ENCODE peak calls at places on chromosomes 2 and 18, in seven cellular contexts. Q is testis, F is keratinocyte, V is body of pancreas, Z is A549, P is psoas muscle, B is transverse colon. D is an unnamed sample.

GRCh38 chr18:77103181-77103875 is 29.3 kb downstream of the MBP start:
- DNase-seq in Q (no peak), P (peak), V (no peak), B (no peak), F (no peak), Z (no peak), D (no peak)

GRCh38 chr2:17877811-17878221 is 651 bp upstream of the KCNS3 start:
- DNase-seq in Z (no peak), V (peak), B (peak), Q (peak), F (no peak), P (peak), D (no peak)

GRCh38 chr2:16638941-16639340 is 26.7 kb downstream of the CYRIA start:
- DNase-seq in P (no peak), B (no peak), V (no peak), F (no peak), Q (no peak), Z (no peak), D (no peak)

GRCh38 chr18:5175378-5175777 is 21.7 kb downstream of the AKAIN1 start:
- DNase-seq in Q (no peak), V (no peak), P (no peak), B (no peak), Z (no peak), F (no peak), D (no peak)

GRCh38 chr18:49625021-49625691 is 63.3 kb downstream of the LIPG start:
- DNase-seq in B (no peak), F (no peak), Q (no peak), P (no peak), Z (no peak), V (no peak), D (peak)

GRCh38 chr2:71710805-71711469 is 257.6 kb downstream of the DYSF start:
- DNase-seq in V (no peak), Z (no peak), Q (no peak), F (no peak), B (no peak), P (no peak), D (no peak)

GRCh38 chr2:241064008-241064801 is 37.9 kb downstream of the MTERF4 start:
- DNase-seq in P (peak), Q (peak), B (peak), F (no peak), V (peak), Z (peak), D (no peak)

GRCh38 chr18:6543330-6543908 is 128.7 kb upstream of the L3MBTL4 start:
- DNase-seq in Q (no peak), V (no peak), F (no peak), B (no peak), P (no peak), Z (peak), D (peak)

GRCh38 chr2:235300368-235301201 is 193.3 kb upstream of the AGAP1 start:
- DNase-seq in Q (no peak), B (no peak), P (no peak), F (no peak), V (peak), Z (no peak), D (peak)

GRCh38 chr18:9944805-9945204 is 31.0 kb downstream of the VAPA start:
- DNase-seq in F (no peak), B (no peak), V (no peak), P (no peak), Z (no peak), Q (no peak), D (no peak)

GRCh38 chr18:9946831-9947230 is 33.0 kb downstream of the VAPA start:
- DNase-seq in P (no peak), V (no peak), B (no peak), Z (no peak), F (no peak), Q (no peak), D (no peak)

GRCh38 chr18:9941108-9941507 is 27.3 kb downstream of the VAPA start:
- DNase-seq in F (no peak), V (no peak), B (no peak), Q (no peak), Z (no peak), P (no peak), D (no peak)

GRCh38 chr18:9941660-9942059 is 27.8 kb downstream of the VAPA start:
- DNase-seq in Z (no peak), B (no peak), P (no peak), V (no peak), F (no peak), Q (no peak), D (no peak)

DNA sequence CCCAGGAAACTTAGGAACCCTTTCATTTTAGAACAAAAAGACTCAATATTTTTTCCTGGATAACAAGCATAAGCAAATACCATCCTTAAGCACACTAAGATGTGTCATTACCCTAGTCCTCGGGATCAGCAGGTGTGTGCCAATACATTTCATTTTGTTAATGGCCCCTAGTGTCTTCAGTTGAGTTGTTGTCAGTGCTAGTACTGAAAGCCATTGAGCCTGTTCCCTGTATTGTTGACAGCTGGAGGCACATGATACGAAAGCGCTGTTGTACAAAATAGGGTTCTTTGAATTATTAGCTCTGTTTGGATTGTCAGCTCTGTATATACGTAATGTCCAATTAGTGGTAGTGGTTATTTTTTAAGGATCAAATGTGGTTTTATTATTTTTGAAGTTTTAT is 29.5 kb downstream of the VAPA start:
- DNase-seq in V (no peak), P (no peak), Z (no peak), Q (no peak), B (no peak), F (no peak), D (no peak)
- H3K27ac ChIP-seq in V (no peak), P (peak), Z (no peak), Q (no peak), B (no peak), F (no peak), D (no peak)

GRCh38 chr2:189082576-189082975 is 97.0 kb downstream of the COL5A2 start:
- DNase-seq in B (no peak), Q (no peak), Z (no peak), V (peak), F (no peak), P (peak), D (no peak)

GRCh38 chr2:189088566-189089225 is 90.9 kb downstream of the COL5A2 start:
- DNase-seq in V (no peak), B (no peak), P (no peak), Q (no peak), F (no peak), Z (no peak), D (no peak)

GRCh38 chr2:189086710-189087109 is 92.9 kb downstream of the COL5A2 start:
- DNase-seq in P (no peak), Z (no peak), V (no peak), B (no peak), F (no peak), Q (no peak), D (no peak)

GRCh38 chr2:189083088-189083487 is 96.5 kb downstream of the COL5A2 start:
- DNase-seq in F (no peak), Z (no peak), B (no peak), P (no peak), Q (no peak), V (no peak), D (no peak)
- H3K27ac ChIP-seq in F (no peak), Z (no peak), B (no peak), P (peak), Q (no peak), V (no peak), D (no peak)

GRCh38 chr2:124693156-124693555 is 668.1 kb downstream of the CNTNAP5 start:
- DNase-seq in Z (no peak), P (no peak), V (no peak), F (no peak), Q (no peak), B (no peak), D (no peak)
- H3K27ac ChIP-seq in Z (no peak), P (no peak), V (no peak), F (no peak), Q (peak), B (no peak), D (no peak)

GRCh38 chr18:35856178-35856577 is 116.3 kb upstream of the RMP24 start:
- DNase-seq in Q (no peak), B (no peak), F (no peak), P (no peak), Z (no peak), V (no peak), D (no peak)

GRCh38 chr18:35851286-35851967 is 121.1 kb upstream of the RMP24 start:
- DNase-seq in F (no peak), P (no peak), Q (no peak), B (no peak), Z (no peak), V (no peak), D (no peak)

GRCh38 chr18:35854095-35854494 is 118.4 kb upstream of the RMP24 start:
- DNase-seq in Q (no peak), P (no peak), B (no peak), V (no peak), Z (no peak), F (no peak), D (no peak)

DNA sequence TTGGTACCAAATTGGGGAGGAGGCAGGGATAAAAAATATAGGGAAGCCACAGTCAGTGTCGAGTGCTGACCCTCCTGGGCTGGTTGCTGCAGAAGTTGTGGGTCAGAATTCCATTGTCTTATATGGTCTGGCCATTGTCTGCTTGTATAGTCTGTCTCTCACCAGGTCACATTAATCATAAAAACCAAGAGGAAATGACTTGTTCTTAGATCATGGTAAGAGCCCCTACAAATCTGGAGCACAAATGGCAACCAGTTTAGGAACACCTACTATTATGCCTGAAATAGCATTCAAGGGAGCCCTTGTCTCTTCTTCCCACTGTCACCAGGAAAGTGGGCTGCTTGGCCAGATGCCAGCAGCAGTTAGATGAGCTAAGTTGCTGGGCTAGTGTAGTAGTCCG is 119.7 kb upstream of the RMP24 start:
- DNase-seq in V (no peak), P (no peak), Q (no peak), F (no peak), B (no peak), Z (no peak), D (no peak)
- H3K27ac ChIP-seq in V (no peak), P (no peak), Q (no peak), F (no peak), B (no peak), Z (no peak), D (no peak)

DNA sequence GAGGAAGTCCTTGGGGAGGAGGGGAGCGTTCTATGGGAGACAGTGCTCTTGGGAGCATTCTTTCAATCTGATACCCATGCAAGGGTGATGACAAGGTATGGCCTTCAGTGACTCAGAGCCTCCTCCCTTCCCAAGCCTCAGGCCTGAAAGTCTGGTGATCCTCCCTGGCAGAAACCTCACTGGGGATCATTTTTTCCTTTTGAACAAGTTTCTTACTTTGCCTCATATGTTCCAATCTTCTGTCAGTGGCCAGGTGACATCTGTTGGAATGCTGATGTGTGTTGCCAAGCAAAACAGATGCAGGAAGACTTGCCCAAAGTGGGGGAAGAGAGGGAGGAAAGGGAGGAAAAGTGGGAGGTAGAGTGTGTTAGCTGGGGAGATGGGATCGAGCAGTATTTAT is 224.8 kb downstream of the NEDD4L start:
- DNase-seq in Z (peak), P (no peak), Q (no peak), B (no peak), F (peak), V (peak), D (no peak)
- H3K27ac ChIP-seq in Z (no peak), P (peak), Q (no peak), B (no peak), F (peak), V (peak), D (no peak)

DNA sequence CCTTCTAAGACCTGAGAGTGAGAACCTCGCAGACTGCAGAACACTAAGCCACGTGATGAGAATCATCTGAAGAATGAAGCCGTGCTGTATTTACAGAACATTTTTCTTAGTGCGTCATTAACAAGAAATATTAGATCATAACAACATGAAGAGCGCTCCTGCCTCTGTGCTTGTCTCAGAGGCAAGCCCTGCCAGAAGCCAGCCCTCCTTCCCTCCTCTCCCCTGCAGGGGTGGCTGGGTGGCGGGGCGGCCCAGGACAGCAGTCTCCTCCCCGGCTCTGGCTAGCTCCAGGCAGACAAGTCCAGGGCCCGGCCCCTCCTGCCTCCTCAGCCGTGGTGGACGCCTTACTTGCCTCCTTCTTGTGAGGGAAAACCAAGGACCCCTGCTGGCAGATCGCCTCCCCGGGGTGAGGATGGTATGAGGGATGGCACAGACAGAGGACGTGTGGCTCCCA is 262.7 kb downstream of the TWIST2 start:
- DNase-seq in F (no peak), B (peak), Q (peak), V (no peak), Z (no peak), P (no peak), D (no peak)
- H3K27ac ChIP-seq in F (no peak), B (peak), Q (peak), V (no peak), Z (no peak), P (no peak), D (peak)

DNA sequence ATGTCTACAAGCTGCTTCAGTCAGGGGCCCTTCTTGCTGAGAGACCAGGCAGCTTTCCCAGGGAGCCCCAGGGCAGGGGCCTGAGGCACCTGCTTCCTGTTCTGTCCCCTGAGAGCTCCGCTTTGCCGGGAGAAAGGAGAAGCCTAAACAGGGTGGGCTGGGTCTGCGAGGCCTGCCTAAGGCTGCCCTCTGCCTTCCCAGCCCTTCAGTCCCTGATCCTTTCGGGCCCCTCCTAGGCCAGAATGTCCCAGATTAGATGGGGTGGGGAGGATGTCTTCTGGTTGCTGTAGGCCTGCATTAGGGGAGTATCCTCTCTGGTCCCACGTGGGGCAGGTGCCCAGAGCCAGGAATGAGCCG is 72.4 kb downstream of the TGOLN2 start:
- DNase-seq in P (no peak), V (no peak), B (no peak), Z (no peak), F (no peak), Q (no peak), D (no peak)
- H3K27ac ChIP-seq in P (no peak), V (peak), B (peak), Z (no peak), F (no peak), Q (no peak), D (no peak)

GRCh38 chr18:79679552-79680099 is at the start of gene CTDP1:
- DNase-seq in P (peak), B (peak), F (no peak), Q (peak), Z (peak), V (peak), D (peak)
- H3K27ac ChIP-seq in P (peak), B (peak), F (peak), Q (peak), Z (peak), V (peak), D (peak)

GRCh38 chr18:34767601-34768027 is 57.5 kb downstream of the DTNA start:
- DNase-seq in F (peak), Z (no peak), P (no peak), Q (no peak), B (no peak), V (no peak), D (peak)
- H3K27ac ChIP-seq in F (peak), Z (no peak), P (no peak), Q (no peak), B (no peak), V (no peak), D (peak)